ENCODE peak calls at places on chromosome 11, in four cellular contexts. W is fibroblast of villous mesenchyme, T is colonic mucosa, X is HFF-Myc. I is an unnamed sample.

GRCh38 chr11:44313701-44314489 is 4.0 kb upstream of the ALX4 start:
- DNase-seq in W (no peak), T (no peak), X (peak; percentile 20), I (peak; percentile 66)

GRCh38 chr11:126564588-126564987 is 209.1 kb downstream of the ST3GAL4 start:
- DNase-seq in W (no peak), T (no peak), X (no peak), I (no peak)

GRCh38 chr11:57649826-57650738 is at the start of gene YPEL4:
- DNase-seq in W (peak; percentile 84), T (no peak), X (no peak), I (peak; percentile 74)

GRCh38 chr11:12127206-12127898 is 17.0 kb downstream of the MICAL2 start:
- DNase-seq in W (peak; percentile 64), T (no peak), X (no peak), I (no peak)

GRCh38 chr11:11345099-11345498 is 8.0 kb downstream of the CSNK2A3 start:
- DNase-seq in W (no peak), T (no peak), X (no peak), I (no peak)

GRCh38 chr11:132874638-132875037 is 657.7 kb downstream of the OPCML start:
- DNase-seq in W (peak; percentile 3), T (no peak), X (no peak), I (no peak)

GRCh38 chr11:96091476-96091875 is 167.6 kb upstream of the MTMR2 start:
- DNase-seq in W (no peak), T (no peak), X (no peak), I (no peak)

GRCh38 chr11:107962181-107962580 is 33.9 kb downstream of the RAB39A start:
- DNase-seq in W (peak; percentile 2), T (no peak), X (no peak), I (no peak)

GRCh38 chr11:116960916-116961315 is 123.5 kb upstream of the APOA1 start:
- DNase-seq in W (peak; percentile 40), T (no peak), X (no peak), I (peak; percentile 63)

GRCh38 chr11:116465056-116465455 is 307.7 kb downstream of the BUD13 start:
- DNase-seq in W (no peak), T (no peak), X (no peak), I (no peak)

GRCh38 chr11:21975242-21975641 is 217.6 kb upstream of the ANO5 start:
- DNase-seq in W (no peak), T (no peak), X (no peak), I (no peak)

GRCh38 chr11:45147017-45147728 is 734 bp downstream of the PRDM11 start:
- DNase-seq in W (peak; percentile 96), T (peak; percentile 95), X (peak; percentile 69), I (peak; percentile 98)

GRCh38 chr11:95728790-95729189 is 60.8 kb downstream of the FAM76B start:
- DNase-seq in W (no peak), T (no peak), X (no peak), I (no peak)

GRCh38 chr11:37710031-37710430 is 1112.0 kb upstream of the RAG2 start:
- DNase-seq in W (no peak), T (no peak), X (no peak), I (no peak)

GRCh38 chr11:37712246-37712645 is 1114.2 kb upstream of the RAG2 start:
- DNase-seq in W (no peak), T (no peak), X (no peak), I (peak; percentile 28)
- TF ChIP-seq CTCF in W (no peak), T (no peak), X (no peak), I (peak; percentile 33)

GRCh38 chr11:75097173-75097557 is 489 bp upstream of the OR2AT4 start:
- DNase-seq in W (no peak), T (no peak), X (no peak), I (no peak)
- H3K4me3 ChIP-seq in W (no peak overlapping the region), T (no peak overlapping the region), X (no peak overlapping the region), I (no peak overlapping the region)

GRCh38 chr11:1029686-1030085 is 6.8 kb downstream of the MUC6 start:
- DNase-seq in W (no peak), T (no peak), X (no peak), I (no peak)
- TF ChIP-seq CTCF in W (no peak), T (no peak), X (no peak), I (no peak)

DNA sequence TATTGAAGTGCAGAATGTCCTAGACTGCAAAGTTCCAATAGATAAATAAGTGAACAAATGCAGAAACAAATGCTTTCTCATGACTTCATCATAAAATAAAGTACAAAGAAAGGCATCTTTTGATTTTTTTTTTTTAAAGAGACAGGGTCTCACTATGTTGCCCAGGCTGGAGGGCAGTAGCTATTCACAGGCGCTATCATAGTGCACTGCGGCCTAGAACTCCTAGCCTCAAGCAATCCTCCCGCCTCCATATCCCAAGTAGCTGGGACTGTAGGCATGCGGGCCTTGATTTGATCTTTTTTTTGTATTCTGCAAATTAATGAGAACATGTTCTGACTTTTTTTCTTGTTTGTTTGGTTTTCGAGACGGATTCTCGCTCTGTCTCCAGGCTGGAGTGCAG is 2.4 kb downstream of the ARCN1 start:
- DNase-seq in W (no peak), T (no peak), X (no peak), I (no peak)
- H3K4me3 ChIP-seq in W (peak overlapping the region; percentile 95), T (no peak overlapping the region), X (peak overlapping the region; percentile 96), I (peak overlapping the region; percentile 97)

GRCh38 chr11:129315781-129316579 is 59.7 kb upstream of the BARX2 start:
- DNase-seq in W (no peak), T (peak; percentile 87), X (no peak), I (no peak)
- TF ChIP-seq CTCF in W (no peak), T (no peak), X (no peak), I (no peak)

DNA sequence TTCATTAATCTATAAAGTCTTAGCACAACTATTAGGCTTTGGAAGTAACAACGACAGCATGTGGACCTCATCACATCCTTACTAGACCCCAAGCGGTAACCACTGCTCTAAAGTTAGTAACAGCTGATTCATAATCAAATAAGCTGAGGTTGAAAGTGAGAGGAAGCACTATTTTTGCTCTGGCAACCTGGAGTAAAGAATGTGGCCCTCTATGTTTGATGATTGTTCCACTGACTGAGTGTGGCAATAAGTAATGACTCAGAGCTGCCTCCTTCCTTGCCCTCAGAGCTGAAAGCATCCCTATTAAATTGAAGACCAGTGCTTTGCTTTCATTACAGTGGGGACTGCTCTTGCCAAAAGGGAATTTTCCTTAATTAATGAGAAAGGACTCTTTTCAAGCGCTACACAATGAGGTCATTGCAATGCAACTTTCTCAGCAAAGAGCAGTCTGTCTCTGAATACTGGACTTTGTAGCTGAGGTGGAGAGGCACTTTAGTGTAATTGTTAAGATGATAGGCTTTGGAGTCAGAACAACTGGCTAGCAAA is 906.1 kb upstream of the RAG2 start:
- DNase-seq in W (peak; percentile 83), T (no peak), X (peak; percentile 32), I (peak; percentile 68)
- H3K4me3 ChIP-seq in W (no peak overlapping the region), T (no peak overlapping the region), X (no peak overlapping the region), I (no peak overlapping the region)